ENCODE peak calls at places on chromosomes 6 and 20, in ten cellular contexts. S is NCI-H2171; F is amniotic stem cell; K is stimulated activated CD8-positive, alpha-beta memory T cell treated with anti-CD3 and anti-CD28 coated beads, Interleukin-2, amount 100 ng/mL, for 1 hour; Z is activated CD8-positive, alpha-beta memory T cell treated with anti-CD3 and anti-CD28 coated beads for 48 hours; A is NCI-H2081; R is AG08395; V is effector CD4-positive, alpha-beta T cell; C is activated naive CD8-positive, alpha-beta T cell treated with anti-CD3 and anti-CD28 coated beads for 36 hours; B is stimulated activated CD4-positive, alpha-beta T cell treated with anti-CD3 and anti-CD28 coated beads, Interleukin-15, amount 100 ng/mL, for 1 hour. I is an unnamed sample.

GRCh38 chr6:30612687-30613248 is 4.3 kb downstream of the PPP1R10 start:
- DNase-seq in S (no peak), V (no peak), K (no peak), F (no peak), Z (no peak), C (no peak), B (no peak), R (no peak), A (no peak), I (no peak)

GRCh38 chr20:57434390-57434700 is 43.1 kb downstream of the RBM38 start:
- DNase-seq in B (no peak), Z (no peak), R (no peak), F (no peak), A (no peak), C (no peak), K (no peak), V (no peak), S (no peak), I (no peak)

GRCh38 chr20:23092861-23093543 is 6.9 kb upstream of the CD93 start:
- DNase-seq in C (no peak), V (no peak), F (no peak), S (no peak), B (no peak), Z (no peak), R (no peak), A (no peak), K (no peak), I (no peak)

GRCh38 chr6:125188594-125189203 is 35.1 kb downstream of the TPD52L1 start:
- DNase-seq in S (no peak), Z (no peak), B (no peak), C (no peak), A (no peak), F (no peak), K (no peak), R (no peak), V (no peak), I (no peak)

GRCh38 chr20:9852566-9852965 is 13.7 kb upstream of the PAK5 start:
- DNase-seq in K (no peak), Z (no peak), F (no peak), S (no peak), R (no peak), B (no peak), C (no peak), V (no peak), A (no peak), I (no peak)

GRCh38 chr20:47546184-47547033 is 44.7 kb downstream of the NCOA3 start:
- DNase-seq in A (no peak), R (peak; percentile 38), V (no peak), S (no peak), B (no peak), Z (no peak), F (peak; percentile 56), C (no peak), K (no peak), I (no peak)

GRCh38 chr20:3854462-3854870 is 7.8 kb downstream of the MAVS start:
- DNase-seq in K (no peak), R (no peak), F (no peak), B (no peak), Z (no peak), A (no peak), S (no peak), V (no peak), C (no peak), I (no peak)

GRCh38 chr20:58308680-58309527 is 611 bp upstream of the RAB22A start:
- DNase-seq in S (no peak), Z (peak; percentile 41), V (peak; percentile 59), R (peak; percentile 81), F (no peak), K (peak; percentile 11), A (peak; percentile 12), B (no peak), C (no peak), I (peak; percentile 77)

GRCh38 chr6:44892579-44892978 is 435.6 kb upstream of the RUNX2 start:
- DNase-seq in S (no peak), F (no peak), K (no peak), A (no peak), C (no peak), B (no peak), R (no peak), V (no peak), Z (no peak), I (no peak)

GRCh38 chr6:166334878-166335277 is 7.5 kb downstream of the SFT2D1 start:
- DNase-seq in R (no peak), K (no peak), A (no peak), F (no peak), B (no peak), C (no peak), V (no peak), Z (no peak), S (no peak), I (no peak)

GRCh38 chr20:50345712-50346371 is 155.2 kb downstream of the CEBPB start:
- DNase-seq in F (no peak), R (no peak), B (no peak), K (no peak), Z (no peak), S (no peak), A (no peak), C (no peak), V (no peak), I (no peak)

GRCh38 chr6:11771473-11772048 is 7.0 kb downstream of the ADTRP start:
- DNase-seq in A (no peak), C (no peak), K (no peak), S (no peak), V (no peak), F (no peak), Z (no peak), B (no peak), R (no peak), I (no peak)

GRCh38 chr6:32973934-32974333 is 5.5 kb downstream of the BRD2 start:
- DNase-seq in K (no peak), Z (no peak), C (peak; percentile 35), A (peak; percentile 5), R (peak; percentile 56), F (peak; percentile 55), S (no peak), V (no peak), B (no peak), I (no peak)

GRCh38 chr20:18001131-18001921 is 32.5 kb downstream of the MGME1 start:
- DNase-seq in K (no peak), F (no peak), S (no peak), V (no peak), B (no peak), C (no peak), A (no peak), Z (no peak), R (peak; percentile 91), I (no peak)